ENCODE peak calls at places on chromosomes 12 and 14, in five cellular contexts. F is germinal center, H is activated T-cell treated with anti-CD3 and anti-CD28 coated beads for 1 hour, N is activated B cell treated with CpG ODN at 0.5 μM for 24 hours, S is psoas muscle. R is an unnamed sample.

GRCh38 chr12:132392389-132393244 is 63.2 kb upstream of the GALNT9 start:
- DNase-seq in N (no peak), S (no peak), H (no peak), F (no peak), R (no peak)

GRCh38 chr14:71583246-71583645 is 349.0 kb upstream of the RGS6 start:
- DNase-seq in H (no peak), S (no peak), F (no peak), N (no peak), R (no peak)

GRCh38 chr12:2156333-2156732 is 103.5 kb downstream of the CACNA1C start:
- DNase-seq in H (no peak), N (no peak), S (no peak), F (no peak), R (no peak)

GRCh38 chr14:99351166-99352007 is 79.4 kb upstream of the BCL11B start:
- DNase-seq in N (no peak), F (no peak), H (no peak), S (no peak), R (no peak)

GRCh38 chr12:42779186-42779859 is 189.8 kb upstream of the PRICKLE1 start:
- DNase-seq in H (no peak), S (peak), F (no peak), N (no peak), R (no peak)

GRCh38 chr14:54529811-54530210 is 20.1 kb downstream of the CGRRF1 start:
- DNase-seq in H (no peak), N (no peak), F (no peak), S (no peak), R (peak)

GRCh38 chr14:101734241-101734847 is 27.2 kb upstream of the PPP2R5C start:
- DNase-seq in N (no peak), S (no peak), F (no peak), H (no peak), R (no peak)

GRCh38 chr14:93857081-93857480 is 68.8 kb upstream of the PRIMA1 start:
- DNase-seq in H (no peak), F (no peak), S (no peak), N (no peak), R (no peak)

GRCh38 chr14:91780452-91780851 is 48.6 kb upstream of the CATSPERB start:
- DNase-seq in H (no peak), S (no peak), F (no peak), N (no peak), R (no peak)